ENCODE peak calls at places on chromosomes 5 and 9, in four cellular contexts. One of them, this sample, is unnamed.

GRCh38 chr5:77449277-77449676 is 42.8 kb downstream of the WDR41 start:
- DNase-seq in HepG2: no peak
- DNase-seq in HCT116: no peak
- DNase-seq in SK-N-SH: no peak
- DNase-seq in this sample: no peak

GRCh38 chr5:392431-392988 is 50.5 kb upstream of the EXOC3 start:
- DNase-seq in HepG2: no peak
- DNase-seq in HCT116: peak; percentile 8
- DNase-seq in SK-N-SH: no peak
- DNase-seq in this sample: no peak

GRCh38 chr5:110957934-110958333 is 113.6 kb upstream of the TSLP start:
- DNase-seq in HepG2: no peak
- DNase-seq in HCT116: no peak
- DNase-seq in SK-N-SH: no peak
- DNase-seq in this sample: no peak

GRCh38 chr9:107907261-107907660 is 417.7 kb upstream of the KLF4 start:
- DNase-seq in HepG2: no peak
- DNase-seq in HCT116: no peak
- DNase-seq in SK-N-SH: no peak
- DNase-seq in this sample: no peak

GRCh38 chr9:111399772-111400563 is 69.9 kb upstream of the OR2K2 start:
- DNase-seq in HepG2: peak; percentile 54
- DNase-seq in HCT116: peak; percentile 33
- DNase-seq in SK-N-SH: peak; percentile 7
- DNase-seq in this sample: peak; percentile 9

GRCh38 chr9:1771094-1771493 is 244.1 kb upstream of the SMARCA2 start:
- DNase-seq in HepG2: no peak
- DNase-seq in HCT116: no peak
- DNase-seq in SK-N-SH: no peak
- DNase-seq in this sample: no peak

GRCh38 chr5:9924614-9925013 is 294.5 kb upstream of the TAS2R1 start:
- DNase-seq in HepG2: no peak
- DNase-seq in HCT116: peak; percentile 15
- DNase-seq in SK-N-SH: no peak
- DNase-seq in this sample: peak; percentile 6

GRCh38 chr5:176664479-176664878 is 17.2 kb downstream of the TSPAN17 start:
- DNase-seq in HepG2: no peak
- DNase-seq in HCT116: no peak
- DNase-seq in SK-N-SH: no peak
- DNase-seq in this sample: no peak

GRCh38 chr5:179262126-179262920 is 82.9 kb downstream of the ADAMTS2 start:
- DNase-seq in HepG2: no peak
- DNase-seq in HCT116: no peak
- DNase-seq in SK-N-SH: peak; percentile 20
- DNase-seq in this sample: no peak

GRCh38 chr9:759541-759940 is 82.0 kb upstream of the DMRT1 start:
- DNase-seq in HepG2: no peak
- DNase-seq in HCT116: no peak
- DNase-seq in SK-N-SH: no peak
- DNase-seq in this sample: no peak

GRCh38 chr5:29758986-29759421 is 1434.5 kb upstream of the CDH6 start:
- DNase-seq in HepG2: peak; percentile 97
- DNase-seq in HCT116: no peak
- DNase-seq in SK-N-SH: no peak
- DNase-seq in this sample: no peak

GRCh38 chr9:37464426-37465248 is 613 bp downstream of the ZBTB5 start:
- DNase-seq in HepG2: no peak
- DNase-seq in HCT116: no peak
- DNase-seq in SK-N-SH: no peak
- DNase-seq in this sample: peak; percentile 58

GRCh38 chr9:91746357-91746756 is 203.7 kb downstream of the ROR2 start:
- DNase-seq in HepG2: no peak
- DNase-seq in HCT116: no peak
- DNase-seq in SK-N-SH: no peak
- DNase-seq in this sample: no peak
- TF ChIP-seq JUND in HepG2: no peak
- TF ChIP-seq JUND in HCT116: no peak
- TF ChIP-seq JUND in SK-N-SH: no peak
- TF ChIP-seq JUND in this sample: no peak

DNA sequence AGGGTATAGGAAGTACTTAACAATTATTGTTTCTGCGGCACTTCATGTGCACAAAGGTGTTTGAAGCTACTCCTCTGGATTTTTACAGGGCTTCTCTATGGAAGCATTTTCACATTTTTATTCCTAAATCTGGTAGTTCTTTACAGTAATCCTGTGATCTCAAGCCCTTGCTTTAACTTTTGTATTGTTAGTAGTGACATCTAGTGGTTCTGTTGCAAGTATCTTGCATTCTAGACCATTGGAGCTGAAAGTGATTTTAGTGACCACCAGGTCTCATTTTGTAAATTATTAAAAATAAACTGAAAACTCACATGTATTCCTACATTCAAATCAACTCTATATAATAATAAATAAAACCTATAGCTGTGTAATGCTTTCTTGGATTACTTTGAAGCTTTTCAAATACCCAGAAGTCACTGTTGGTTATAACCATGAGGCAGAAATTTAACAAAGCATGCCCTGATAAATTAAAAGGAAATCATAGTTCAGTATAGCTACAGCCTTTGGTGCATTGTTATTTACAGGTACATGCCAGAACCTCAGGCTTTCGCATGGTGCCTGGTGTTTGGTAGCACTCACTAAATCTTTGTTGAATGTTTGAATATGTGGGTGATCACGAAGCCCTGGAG is 18.9 kb downstream of the RPS23 start:
- DNase-seq in HepG2: no peak
- DNase-seq in HCT116: peak; percentile 18
- DNase-seq in SK-N-SH: peak; percentile 30
- DNase-seq in this sample: peak; percentile 29
- TF ChIP-seq JUND in HepG2: no peak
- TF ChIP-seq JUND in HCT116: no peak
- TF ChIP-seq JUND in SK-N-SH: no peak
- TF ChIP-seq JUND in this sample: no peak

DNA sequence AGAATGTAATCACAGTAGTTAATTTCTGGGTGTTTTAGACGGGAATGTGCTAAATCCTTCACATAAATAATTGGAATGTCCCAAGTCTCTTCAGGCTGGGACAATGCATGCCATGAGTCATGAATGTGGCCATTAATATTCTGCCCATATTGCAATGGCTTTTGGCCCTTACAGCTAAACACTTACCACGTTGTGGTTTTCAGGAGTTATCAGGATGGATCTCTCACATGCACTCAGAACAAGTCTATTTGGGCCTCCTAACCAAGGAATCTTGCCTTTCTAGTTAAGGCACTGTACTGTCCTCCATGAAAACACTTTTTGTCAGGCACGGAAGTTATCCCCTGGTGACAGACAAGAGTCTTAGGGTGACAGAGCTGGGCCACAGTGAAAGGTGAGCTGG is 32.7 kb downstream of the PKD2L2 start:
- DNase-seq in HepG2: no peak
- DNase-seq in HCT116: no peak
- DNase-seq in SK-N-SH: no peak
- DNase-seq in this sample: peak; percentile 79
- TF ChIP-seq JUND in HepG2: no peak
- TF ChIP-seq JUND in HCT116: no peak
- TF ChIP-seq JUND in SK-N-SH: no peak
- TF ChIP-seq JUND in this sample: no peak

DNA sequence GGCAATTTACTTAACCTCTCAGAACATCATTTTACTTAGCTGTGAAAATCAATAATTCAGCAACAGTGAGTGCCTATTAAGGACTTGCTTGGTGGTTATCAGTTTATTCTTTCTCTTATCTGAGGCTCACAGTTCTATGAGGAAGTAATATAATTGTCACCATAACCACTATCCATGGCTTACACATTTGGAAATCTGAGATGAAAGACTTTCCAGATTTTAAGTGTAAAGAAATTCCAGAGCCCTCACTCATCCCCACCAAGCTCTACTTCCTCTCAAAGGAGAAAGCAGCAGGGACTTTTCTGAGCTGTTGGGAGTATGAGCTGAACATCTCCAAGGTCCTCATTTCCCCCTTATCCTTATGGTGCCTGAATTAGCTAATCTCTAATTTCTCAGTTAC is 321.5 kb downstream of the FBXL7 start:
- DNase-seq in HepG2: no peak
- DNase-seq in HCT116: no peak
- DNase-seq in SK-N-SH: no peak
- DNase-seq in this sample: no peak
- TF ChIP-seq JUND in HepG2: no peak
- TF ChIP-seq JUND in HCT116: no peak
- TF ChIP-seq JUND in SK-N-SH: no peak
- TF ChIP-seq JUND in this sample: no peak

DNA sequence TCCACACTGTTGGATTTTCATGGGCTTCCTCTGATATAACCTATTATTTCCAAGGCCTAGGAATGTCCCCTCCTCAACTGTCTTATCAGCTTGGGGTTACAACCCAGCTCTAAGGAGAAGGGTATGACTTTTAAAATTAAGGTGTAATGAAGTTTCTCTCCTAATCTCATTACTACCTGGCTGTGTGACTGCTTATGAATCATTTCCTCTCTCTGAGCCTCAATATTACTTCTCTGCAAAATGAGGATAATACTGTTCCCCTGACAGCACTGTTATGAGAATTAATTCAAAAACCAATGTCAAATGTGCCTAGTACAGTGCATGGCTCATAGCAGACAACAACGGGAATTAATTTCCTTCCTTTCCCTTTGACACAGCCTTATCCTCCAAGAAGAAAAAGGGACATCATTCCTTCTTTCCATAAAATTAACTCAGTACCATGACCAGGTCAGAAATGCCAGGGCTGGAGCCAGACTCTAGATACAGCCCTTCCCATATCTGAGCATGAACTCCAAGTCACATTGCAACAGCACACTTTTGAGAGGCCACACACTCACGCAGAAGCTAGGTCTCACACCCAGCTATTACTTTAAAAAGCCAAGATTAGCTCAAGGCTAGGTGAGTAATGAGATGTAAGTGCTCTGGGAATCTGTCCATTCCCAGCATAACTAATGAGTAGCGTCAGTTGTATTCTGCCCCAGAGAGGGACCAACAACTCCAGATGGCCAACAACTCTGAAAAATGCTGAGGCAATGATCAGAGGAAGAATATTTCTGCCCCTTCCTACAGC is 118.7 kb downstream of the NR6A1 start:
- DNase-seq in HepG2: no peak
- DNase-seq in HCT116: no peak
- DNase-seq in SK-N-SH: peak; percentile 23
- DNase-seq in this sample: no peak
- TF ChIP-seq JUND in HepG2: no peak
- TF ChIP-seq JUND in HCT116: peak; percentile 52
- TF ChIP-seq JUND in SK-N-SH: peak; percentile 45
- TF ChIP-seq JUND in this sample: no peak

GRCh38 chr5:143119301-143119769 is 284.2 kb downstream of the NR3C1 start:
- DNase-seq in HepG2: no peak
- DNase-seq in HCT116: no peak
- DNase-seq in SK-N-SH: no peak
- DNase-seq in this sample: no peak
- TF ChIP-seq JUND in HepG2: no peak
- TF ChIP-seq JUND in HCT116: no peak
- TF ChIP-seq JUND in SK-N-SH: no peak
- TF ChIP-seq JUND in this sample: no peak

This sample was measured in T47D.